ENCODE peak calls at places on chromosome 13, in seven cellular contexts. One of them, this sample, is unnamed.

GRCh38 chr13:84686458-84686857 is 804.2 kb upstream of the SLITRK1 start:
- DNase-seq in heart left ventricle: no peak
- DNase-seq in cardiac muscle cell: no peak
- DNase-seq in fibroblast of lung: no peak
- DNase-seq in colonic mucosa: no peak
- DNase-seq in CD8-positive, alpha-beta T cell: no peak
- DNase-seq in thoracic aorta: no peak
- DNase-seq in this sample: no peak

GRCh38 chr13:95317037-95317989 is 16.1 kb upstream of the ABCC4 start:
- DNase-seq in fibroblast of lung: peak; percentile 28
- DNase-seq in heart left ventricle: no peak
- DNase-seq in cardiac muscle cell: no peak
- DNase-seq in thoracic aorta: no peak
- DNase-seq in CD8-positive, alpha-beta T cell: no peak
- DNase-seq in colonic mucosa: no peak
- DNase-seq in this sample: no peak

GRCh38 chr13:110773480-110773879 is 60.0 kb downstream of the ING1 start:
- DNase-seq in fibroblast of lung: no peak
- DNase-seq in thoracic aorta: no peak
- DNase-seq in cardiac muscle cell: no peak
- DNase-seq in CD8-positive, alpha-beta T cell: no peak
- DNase-seq in heart left ventricle: no peak
- DNase-seq in colonic mucosa: no peak
- DNase-seq in this sample: no peak

GRCh38 chr13:33016414-33017409 is at the start of gene KL:
- DNase-seq in colonic mucosa: peak; percentile 23
- DNase-seq in CD8-positive, alpha-beta T cell: no peak
- DNase-seq in thoracic aorta: no peak
- DNase-seq in cardiac muscle cell: peak; percentile 51
- DNase-seq in heart left ventricle: peak; percentile 78
- DNase-seq in fibroblast of lung: no peak
- DNase-seq in this sample: no peak

GRCh38 chr13:73465629-73465974 is 406.8 kb downstream of the KLF5 start:
- DNase-seq in colonic mucosa: peak; percentile 48
- DNase-seq in cardiac muscle cell: no peak
- DNase-seq in thoracic aorta: no peak
- DNase-seq in CD8-positive, alpha-beta T cell: no peak
- DNase-seq in heart left ventricle: no peak
- DNase-seq in fibroblast of lung: peak; percentile 27
- DNase-seq in this sample: no peak

GRCh38 chr13:105363747-105364177 is 1171.7 kb downstream of the EFNB2 start:
- DNase-seq in heart left ventricle: no peak
- DNase-seq in CD8-positive, alpha-beta T cell: no peak
- DNase-seq in cardiac muscle cell: no peak
- DNase-seq in fibroblast of lung: peak; percentile 6
- DNase-seq in colonic mucosa: no peak
- DNase-seq in thoracic aorta: no peak
- DNase-seq in this sample: no peak

GRCh38 chr13:104645786-104646185 is 1579.6 kb upstream of the SLC10A2 start:
- DNase-seq in thoracic aorta: no peak
- DNase-seq in colonic mucosa: no peak
- DNase-seq in heart left ventricle: no peak
- DNase-seq in fibroblast of lung: no peak
- DNase-seq in CD8-positive, alpha-beta T cell: no peak
- DNase-seq in cardiac muscle cell: no peak
- DNase-seq in this sample: no peak

GRCh38 chr13:43908156-43909126 is 28.7 kb downstream of the LACC1 start:
- DNase-seq in heart left ventricle: no peak
- DNase-seq in CD8-positive, alpha-beta T cell: no peak
- DNase-seq in fibroblast of lung: peak; percentile 78
- DNase-seq in thoracic aorta: no peak
- DNase-seq in colonic mucosa: no peak
- DNase-seq in cardiac muscle cell: peak; percentile 61
- DNase-seq in this sample: peak; percentile 49

GRCh38 chr13:101398920-101399319 is 17.4 kb downstream of the NALCN start:
- DNase-seq in fibroblast of lung: peak; percentile 26
- DNase-seq in heart left ventricle: no peak
- DNase-seq in colonic mucosa: no peak
- DNase-seq in cardiac muscle cell: no peak
- DNase-seq in CD8-positive, alpha-beta T cell: no peak
- DNase-seq in thoracic aorta: no peak
- DNase-seq in this sample: no peak

GRCh38 chr13:42487221-42487620 is 86.7 kb upstream of the TNFSF11 start:
- DNase-seq in heart left ventricle: no peak
- DNase-seq in fibroblast of lung: no peak
- DNase-seq in CD8-positive, alpha-beta T cell: no peak
- DNase-seq in thoracic aorta: no peak
- DNase-seq in colonic mucosa: no peak
- DNase-seq in cardiac muscle cell: no peak
- DNase-seq in this sample: no peak

GRCh38 chr13:33799950-33800592 is 17.9 kb upstream of the RFC3 start:
- DNase-seq in heart left ventricle: no peak
- DNase-seq in CD8-positive, alpha-beta T cell: no peak
- DNase-seq in thoracic aorta: no peak
- DNase-seq in fibroblast of lung: peak; percentile 77
- DNase-seq in cardiac muscle cell: peak; percentile 25
- DNase-seq in colonic mucosa: no peak
- DNase-seq in this sample: no peak

GRCh38 chr13:32720026-32720425 is 133.8 kb downstream of the PDS5B start:
- DNase-seq in fibroblast of lung: peak; percentile 39
- DNase-seq in cardiac muscle cell: no peak
- DNase-seq in CD8-positive, alpha-beta T cell: no peak
- DNase-seq in heart left ventricle: no peak
- DNase-seq in thoracic aorta: no peak
- DNase-seq in colonic mucosa: no peak
- DNase-seq in this sample: no peak

GRCh38 chr13:40666058-40666904 is at the start of gene FOXO1:
- DNase-seq in fibroblast of lung: peak; percentile 86
- DNase-seq in colonic mucosa: peak; percentile 88
- DNase-seq in CD8-positive, alpha-beta T cell: peak; percentile 91
- DNase-seq in heart left ventricle: peak; percentile 95
- DNase-seq in thoracic aorta: peak; percentile 46
- DNase-seq in cardiac muscle cell: peak; percentile 91
- DNase-seq in this sample: peak; percentile 86

GRCh38 chr13:38452656-38453055 is 103.0 kb downstream of the UFM1 start:
- DNase-seq in thoracic aorta: no peak
- DNase-seq in colonic mucosa: no peak
- DNase-seq in heart left ventricle: no peak
- DNase-seq in fibroblast of lung: no peak
- DNase-seq in cardiac muscle cell: no peak
- DNase-seq in CD8-positive, alpha-beta T cell: no peak
- DNase-seq in this sample: no peak

GRCh38 chr13:61592489-61592888 is 176.8 kb upstream of the PCDH20 start:
- DNase-seq in thoracic aorta: no peak
- DNase-seq in colonic mucosa: no peak
- DNase-seq in fibroblast of lung: no peak
- DNase-seq in cardiac muscle cell: no peak
- DNase-seq in CD8-positive, alpha-beta T cell: no peak
- DNase-seq in heart left ventricle: no peak
- DNase-seq in this sample: no peak

GRCh38 chr13:20191311-20191901 is 1.3 kb downstream of the GJB2 start:
- DNase-seq in heart left ventricle: no peak
- DNase-seq in cardiac muscle cell: no peak
- DNase-seq in fibroblast of lung: no peak
- DNase-seq in CD8-positive, alpha-beta T cell: no peak
- DNase-seq in thoracic aorta: no peak
- DNase-seq in colonic mucosa: peak; percentile 86
- DNase-seq in this sample: no peak

GRCh38 chr13:20192470-20193141 is at the start of gene GJB2:
- DNase-seq in fibroblast of lung: no peak
- DNase-seq in cardiac muscle cell: peak; percentile 46
- DNase-seq in colonic mucosa: peak; percentile 76
- DNase-seq in CD8-positive, alpha-beta T cell: no peak
- DNase-seq in heart left ventricle: no peak
- DNase-seq in thoracic aorta: no peak
- DNase-seq in this sample: peak; percentile 19

GRCh38 chr13:20191902-20192469 is 752 bp downstream of the GJB2 start:
- DNase-seq in heart left ventricle: no peak
- DNase-seq in cardiac muscle cell: no peak
- DNase-seq in CD8-positive, alpha-beta T cell: no peak
- DNase-seq in colonic mucosa: peak; percentile 75
- DNase-seq in thoracic aorta: no peak
- DNase-seq in fibroblast of lung: no peak
- DNase-seq in this sample: peak; percentile 52

GRCh38 chr13:20193924-20194631 is 1.3 kb upstream of the GJB2 start:
- DNase-seq in thoracic aorta: no peak
- DNase-seq in fibroblast of lung: no peak
- DNase-seq in CD8-positive, alpha-beta T cell: no peak
- DNase-seq in heart left ventricle: no peak
- DNase-seq in cardiac muscle cell: no peak
- DNase-seq in colonic mucosa: no peak
- DNase-seq in this sample: no peak

DNA sequence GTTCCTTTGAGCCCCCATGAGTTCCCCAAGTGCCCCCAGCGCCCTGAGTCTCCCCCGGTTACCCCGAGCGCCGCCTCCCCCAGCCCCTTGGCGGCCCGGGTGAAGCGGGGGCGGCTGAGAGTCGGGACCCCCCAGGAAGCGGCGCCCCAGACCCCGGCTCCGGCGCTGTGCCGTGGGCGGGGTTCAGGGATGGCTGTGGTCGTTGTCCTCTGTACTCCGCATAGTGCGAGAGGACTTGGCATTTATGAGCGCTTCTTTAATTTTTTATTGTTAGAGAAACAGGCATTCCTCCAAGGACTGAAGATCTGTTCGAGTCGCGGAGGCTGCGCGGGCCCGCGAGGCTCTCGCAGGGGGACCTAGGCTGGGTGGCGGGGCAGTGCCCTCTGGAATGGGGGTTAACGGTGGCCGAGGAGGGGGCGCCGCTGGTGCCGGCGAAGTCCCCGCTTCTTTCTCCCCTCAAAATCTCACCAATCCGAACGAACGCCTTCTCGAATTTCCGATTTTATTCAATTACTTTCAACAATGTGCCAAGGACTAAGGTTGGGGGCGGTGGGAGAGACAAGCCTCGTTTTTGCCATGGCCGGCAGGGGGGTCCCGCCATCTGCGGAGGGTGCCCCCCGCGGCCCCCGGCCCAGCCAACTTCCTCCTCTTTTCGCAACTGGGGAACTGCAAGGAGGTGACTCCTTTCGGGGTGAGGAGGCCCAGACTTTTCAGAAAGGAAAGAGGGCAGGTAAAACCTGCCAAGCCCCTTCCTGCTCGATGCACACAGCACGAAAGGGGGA is 595 bp upstream of the GJB2 start:
- DNase-seq in colonic mucosa: no peak
- DNase-seq in heart left ventricle: no peak
- DNase-seq in CD8-positive, alpha-beta T cell: no peak
- DNase-seq in fibroblast of lung: no peak
- DNase-seq in thoracic aorta: no peak
- DNase-seq in cardiac muscle cell: no peak
- DNase-seq in this sample: no peak
- H3K27me3 ChIP-seq in colonic mucosa: peaks cover 34% of the 10 kb centered on the region
- H3K27me3 ChIP-seq in heart left ventricle: peaks cover 59% of the 10 kb centered on the region
- H3K27me3 ChIP-seq in CD8-positive, alpha-beta T cell: peaks cover 44% of the 10 kb centered on the region
- H3K27me3 ChIP-seq in fibroblast of lung: peaks cover 59% of the 10 kb centered on the region
- H3K27me3 ChIP-seq in thoracic aorta: peaks cover 17% of the 10 kb centered on the region
- H3K27me3 ChIP-seq in cardiac muscle cell: peaks cover 89% of the 10 kb centered on the region
- H3K27me3 ChIP-seq in this sample: peaks cover 1% of the 10 kb centered on the region

DNA sequence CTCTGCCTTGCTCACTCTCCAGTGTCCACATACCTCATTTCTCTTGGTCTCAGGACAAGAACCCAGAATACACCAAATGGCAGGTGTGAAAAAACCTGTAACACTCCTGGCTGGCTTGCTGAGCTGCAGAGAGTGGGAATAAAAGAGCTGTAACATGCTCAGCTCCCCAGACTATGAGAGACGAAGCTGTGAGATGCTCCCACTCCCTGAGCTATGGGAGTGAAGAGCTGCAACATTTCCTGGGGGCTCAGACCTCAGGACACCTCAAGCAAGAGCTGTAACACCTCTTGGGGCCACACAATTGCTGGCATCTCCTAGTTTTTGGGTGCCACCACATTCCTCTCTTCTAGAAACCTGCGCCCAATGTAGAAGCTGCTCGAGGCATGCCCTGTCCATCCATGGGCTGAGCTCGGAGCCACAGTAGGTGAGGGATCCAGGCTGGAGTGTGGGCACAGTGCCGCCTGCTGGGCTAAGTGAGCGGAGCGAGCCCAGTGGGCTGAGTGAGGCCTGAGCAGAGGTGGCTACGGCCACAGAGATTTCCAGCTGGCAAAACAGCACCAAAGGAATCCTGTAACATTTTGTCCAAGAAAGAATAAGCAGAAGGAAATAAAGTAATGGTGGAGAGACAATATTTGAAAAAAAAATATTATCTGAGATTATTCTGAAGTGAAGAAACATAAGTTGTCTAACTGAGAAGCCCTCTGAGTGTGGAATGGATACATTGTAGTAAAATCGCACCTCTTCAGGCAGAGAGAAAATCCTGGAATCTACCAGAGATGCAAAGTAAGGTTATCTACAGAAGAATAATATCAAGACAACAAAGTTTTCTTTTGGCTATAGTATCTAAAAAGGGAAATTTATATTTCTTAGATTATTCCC is 186.2 kb upstream of the PCDH9 start:
- DNase-seq in thoracic aorta: no peak
- DNase-seq in cardiac muscle cell: peak; percentile 66
- DNase-seq in colonic mucosa: no peak
- DNase-seq in heart left ventricle: peak; percentile 58
- DNase-seq in CD8-positive, alpha-beta T cell: no peak
- DNase-seq in fibroblast of lung: peak; percentile 38
- DNase-seq in this sample: peak; percentile 59
- TF ChIP-seq CTCF in thoracic aorta: no peak
- TF ChIP-seq CTCF in cardiac muscle cell: peak; percentile 88
- TF ChIP-seq CTCF in colonic mucosa: no peak
- TF ChIP-seq CTCF in heart left ventricle: peak; percentile 11
- TF ChIP-seq CTCF in CD8-positive, alpha-beta T cell: no peak
- TF ChIP-seq CTCF in fibroblast of lung: no peak
- TF ChIP-seq CTCF in this sample: peak; percentile 75

DNA sequence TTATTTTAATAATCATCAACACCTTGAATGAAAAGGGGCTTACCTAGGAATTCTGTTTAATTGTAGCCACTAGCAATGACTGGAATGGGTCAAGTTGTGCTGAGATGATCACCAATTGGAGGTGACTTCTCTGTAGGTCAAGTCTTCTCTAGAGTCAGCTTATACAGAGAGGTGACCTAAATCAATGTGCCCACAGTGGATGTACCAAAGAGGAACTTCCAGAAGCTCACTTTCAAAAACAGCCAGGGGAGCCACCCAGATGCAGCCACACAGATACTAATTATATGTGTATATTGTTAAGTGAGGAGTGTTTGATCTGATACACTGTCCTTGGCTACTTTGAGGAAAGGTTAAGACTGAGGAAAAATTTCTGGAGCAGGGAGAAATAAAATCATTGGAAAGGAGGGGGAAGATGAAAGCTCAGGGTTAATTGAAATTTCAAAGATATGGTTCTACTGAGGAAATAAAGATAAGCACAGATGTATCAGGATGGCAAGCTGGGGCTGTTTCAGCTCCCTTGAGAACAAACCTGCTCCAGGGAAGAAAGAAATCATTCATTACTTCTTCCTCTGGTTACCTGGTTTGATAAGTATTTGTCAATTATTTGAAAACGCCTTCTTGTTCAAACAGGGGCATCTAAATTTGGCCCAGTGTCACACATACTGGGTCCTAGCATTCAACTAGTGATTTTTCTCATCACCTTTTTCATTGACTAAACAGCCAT is 5.1 kb downstream of the GPR183 start:
- DNase-seq in heart left ventricle: no peak
- DNase-seq in CD8-positive, alpha-beta T cell: no peak
- DNase-seq in fibroblast of lung: no peak
- DNase-seq in cardiac muscle cell: no peak
- DNase-seq in thoracic aorta: no peak
- DNase-seq in colonic mucosa: no peak
- DNase-seq in this sample: no peak
- H3K4me1 ChIP-seq in heart left ventricle: no peaks in the 10 kb centered on the region
- H3K4me1 ChIP-seq in CD8-positive, alpha-beta T cell: peaks cover 77% of the 10 kb centered on the region
- H3K4me1 ChIP-seq in fibroblast of lung: no peaks in the 10 kb centered on the region
- H3K4me1 ChIP-seq in cardiac muscle cell: peaks cover 19% of the 10 kb centered on the region
- H3K4me1 ChIP-seq in thoracic aorta: peaks cover 3% of the 10 kb centered on the region
- H3K4me1 ChIP-seq in colonic mucosa: no peaks in the 10 kb centered on the region
- H3K4me1 ChIP-seq in this sample: no peaks in the 10 kb centered on the region

GRCh38 chr13:112118451-112119064 is 51.6 kb downstream of the SOX1 start:
- DNase-seq in heart left ventricle: peak; percentile 31
- DNase-seq in fibroblast of lung: no peak
- DNase-seq in colonic mucosa: no peak
- DNase-seq in thoracic aorta: no peak
- DNase-seq in cardiac muscle cell: no peak
- DNase-seq in CD8-positive, alpha-beta T cell: no peak
- DNase-seq in this sample: no peak
- H3K27me3 ChIP-seq in heart left ventricle: peaks cover 32% of the 10 kb centered on the region
- H3K27me3 ChIP-seq in fibroblast of lung: no peaks in the 10 kb centered on the region
- H3K27me3 ChIP-seq in colonic mucosa: no peaks in the 10 kb centered on the region
- H3K27me3 ChIP-seq in thoracic aorta: no peaks in the 10 kb centered on the region
- H3K27me3 ChIP-seq in cardiac muscle cell: peaks cover 53% of the 10 kb centered on the region
- H3K27me3 ChIP-seq in CD8-positive, alpha-beta T cell: no peaks in the 10 kb centered on the region
- H3K27me3 ChIP-seq in this sample: peaks cover 4% of the 10 kb centered on the region